ENCODE peak calls at places on chromosomes 2 and 18, in four cellular contexts. D, B, M and W are unnamed samples.

GRCh38 chr2:105042189-105042588 is 4.3 kb downstream of the MRPS9 start:
- DNase-seq in D (no peak), B (no peak), M (no peak), W (no peak)

GRCh38 chr2:40287201-40287600 is 164.7 kb downstream of the SLC8A1 start:
- DNase-seq in D (no peak), B (no peak), M (no peak), W (no peak)

GRCh38 chr2:181772777-181773176 is 92.5 kb upstream of the NEUROD1 start:
- DNase-seq in D (no peak), B (no peak), M (no peak), W (no peak)

GRCh38 chr2:151007365-151007764 is 254.3 kb downstream of the RBM43 start:
- DNase-seq in D (no peak), B (no peak), M (no peak), W (no peak)

GRCh38 chr2:113211226-113212105 is 37.7 kb downstream of the PSD4 start:
- DNase-seq in D (no peak), B (no peak), M (peak), W (no peak)

GRCh38 chr2:134594399-134594798 is 124.4 kb downstream of the TMEM163 start:
- DNase-seq in D (no peak), B (no peak), M (no peak), W (no peak)

GRCh38 chr18:24837065-24837464 is 376.6 kb downstream of the HRH4 start:
- DNase-seq in D (no peak), B (no peak), M (no peak), W (no peak)

GRCh38 chr2:146634256-146635068 is 1210.4 kb upstream of the ACVR2A start:
- DNase-seq in D (no peak), B (no peak), M (no peak), W (no peak)

GRCh38 chr18:33578371-33579146 is 540 bp downstream of the ASXL3 start:
- DNase-seq in D (peak), B (no peak), M (peak), W (peak)

GRCh38 chr18:73717570-73717969 is 430.1 kb downstream of the FBXO15 start:
- DNase-seq in D (no peak), B (no peak), M (no peak), W (no peak)

GRCh38 chr2:88471083-88471942 is 18.8 kb upstream of the FOXI3 start:
- DNase-seq in D (no peak), B (no peak), M (no peak), W (no peak)

GRCh38 chr18:26480897-26481795 is 67.2 kb downstream of the KCTD1 start:
- DNase-seq in D (no peak), B (no peak), M (no peak), W (no peak)

GRCh38 chr2:873651-874580 is 76.7 kb upstream of the SNTG2 start:
- DNase-seq in D (no peak), B (no peak), M (no peak), W (peak)

GRCh38 chr2:168203762-168204693 is 43.4 kb downstream of the STK39 start:
- DNase-seq in D (no peak), B (no peak), M (no peak), W (no peak)

GRCh38 chr2:160747771-160748170 is 254.2 kb upstream of the RBMS1 start:
- DNase-seq in D (no peak), B (no peak), M (no peak), W (no peak)

GRCh38 chr18:5993938-5994337 is 98.6 kb upstream of the TMEM200C start:
- DNase-seq in D (no peak), B (no peak), M (no peak), W (no peak)

GRCh38 chr2:86158286-86158685 is 37.0 kb downstream of the IMMT start:
- DNase-seq in D (no peak), B (no peak), M (no peak), W (no peak)

GRCh38 chr18:35513181-35513932 is 15.6 kb upstream of the INO80C start:
- DNase-seq in D (peak), B (no peak), M (peak), W (no peak)

GRCh38 chr2:66849128-66849527 is 414.2 kb downstream of the MEIS1 start:
- DNase-seq in D (no peak), B (no peak), M (no peak), W (no peak)

GRCh38 chr2:234950730-234951385 is 959 bp upstream of the SH3BP4 start:
- DNase-seq in D (peak), B (no peak), M (peak), W (no peak)

GRCh38 chr2:171469176-171469575 is 35.1 kb downstream of the DCAF17 start:
- DNase-seq in D (no peak), B (no peak), M (no peak), W (no peak)

GRCh38 chr2:26768759-26769500 is 4.8 kb downstream of the SLC35F6 start:
- DNase-seq in D (peak), B (peak), M (peak), W (peak)

GRCh38 chr2:175854149-175854548 is 147.9 kb downstream of the LNPK start:
- DNase-seq in D (no peak), B (no peak), M (no peak), W (no peak)

GRCh38 chr2:17479875-17480274 is 38.4 kb downstream of the RAD51AP2 start:
- DNase-seq in D (no peak), B (no peak), M (no peak), W (no peak)

GRCh38 chr18:80159713-80160636 is 50.9 kb downstream of the ADNP2 start:
- DNase-seq in D (no peak), B (no peak), M (peak), W (no peak)

GRCh38 chr18:73879328-73879727 is 268.3 kb downstream of the FBXO15 start:
- DNase-seq in D (no peak), B (no peak), M (no peak), W (no peak)

GRCh38 chr18:12884521-12885323 is 685 bp upstream of the PTPN2 start:
- DNase-seq in D (no peak), B (no peak), M (no peak), W (no peak)

GRCh38 chr18:12883003-12883683 is 894 bp downstream of the PTPN2 start:
- DNase-seq in D (no peak), B (no peak), M (no peak), W (peak)

GRCh38 chr18:12883684-12884520 is at the start of gene PTPN2:
- DNase-seq in D (peak), B (peak), M (peak), W (peak)

GRCh38 chr18:12880532-12880892 is 3.5 kb downstream of the PTPN2 start:
- DNase-seq in D (no peak), B (no peak), M (no peak), W (no peak)

DNA sequence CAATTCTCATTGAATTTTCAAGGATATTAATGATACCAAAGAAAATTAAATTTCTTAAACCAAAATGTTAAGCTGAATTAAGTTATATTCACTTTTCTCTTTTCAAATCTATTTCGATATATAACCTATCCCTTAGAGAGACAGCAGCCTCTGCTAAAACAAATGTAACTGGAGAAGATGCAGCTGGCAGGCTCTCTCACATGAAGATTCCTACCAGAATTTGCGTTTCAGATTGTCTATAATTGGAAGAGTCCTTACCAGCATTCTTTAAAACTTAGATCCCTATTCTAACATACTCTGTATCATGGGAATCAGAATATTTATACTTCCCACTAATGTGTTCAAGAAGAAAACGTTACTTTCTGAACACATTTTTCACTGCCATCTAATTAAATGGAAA is 1.6 kb downstream of the PTPN2 start:
- DNase-seq in D (no peak), B (no peak), M (no peak), W (no peak)
- H3K4me3 ChIP-seq in D (no peak), B (peak), M (no peak), W (peak)

GRCh38 chr2:9654429-9655100 is 23.8 kb upstream of the YWHAQ start:
- DNase-seq in D (no peak), B (no peak), M (no peak), W (no peak)

GRCh38 chr2:9657731-9658130 is 26.9 kb upstream of the YWHAQ start:
- DNase-seq in D (no peak), B (no peak), M (no peak), W (no peak)

GRCh38 chr2:9657083-9657482 is 26.3 kb upstream of the YWHAQ start:
- DNase-seq in D (no peak), B (no peak), M (no peak), W (no peak)

GRCh38 chr2:9655441-9656269 is 24.9 kb upstream of the YWHAQ start:
- DNase-seq in D (no peak), B (no peak), M (no peak), W (no peak)

GRCh38 chr2:9656270-9656766 is 25.5 kb upstream of the YWHAQ start:
- DNase-seq in D (no peak), B (no peak), M (no peak), W (no peak)
- TF ChIP-seq POLR2A in D (no peak), B (no peak), M (no peak), W (no peak)

DNA sequence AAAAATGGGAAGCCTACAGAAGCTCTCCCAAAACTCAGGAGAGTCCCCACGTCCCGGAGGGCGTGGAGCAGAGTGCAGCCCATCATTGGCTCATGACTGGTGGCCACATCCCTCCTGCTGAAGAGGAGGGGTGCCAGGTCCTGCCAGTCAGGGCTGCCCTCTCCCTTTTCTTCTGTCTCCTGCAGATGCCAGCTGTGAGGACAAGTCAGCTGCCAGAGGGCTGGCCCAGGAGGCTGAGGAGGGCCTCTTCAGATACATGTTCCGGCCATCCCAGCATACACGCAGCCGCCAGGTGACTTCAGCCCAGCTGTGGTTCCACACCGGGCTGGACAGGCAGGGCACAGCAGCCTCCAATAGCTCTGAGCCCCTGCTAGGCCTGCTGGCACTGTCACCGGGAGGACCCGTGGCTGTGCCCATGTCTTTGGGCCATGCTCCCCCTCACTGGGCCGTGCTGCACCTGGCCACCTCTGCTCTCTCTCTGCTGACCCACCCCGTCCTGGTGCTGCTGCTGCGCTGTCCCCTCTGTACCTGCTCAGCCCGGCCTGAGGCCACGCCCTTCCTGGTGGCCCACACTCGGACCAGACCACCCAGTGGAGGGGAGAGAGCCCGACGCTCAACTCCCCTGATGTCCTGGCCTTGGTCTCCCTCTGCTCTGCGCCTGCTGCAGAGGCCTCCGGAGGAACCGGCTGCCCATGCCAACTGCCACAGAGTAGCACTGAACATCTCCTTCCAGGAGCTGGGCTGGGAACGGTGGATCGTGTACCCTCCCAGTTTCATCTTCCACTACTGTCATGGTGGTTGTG is 2.6 kb downstream of the INHA start:
- DNase-seq in D (no peak), B (no peak), M (no peak), W (no peak)
- TF ChIP-seq EP300 in D (no peak), B (no peak), M (no peak), W (no peak)

GRCh38 chr18:59621027-59621426 is 76.2 kb downstream of the CCBE1 start:
- DNase-seq in D (no peak), B (no peak), M (no peak), W (no peak)

GRCh38 chr18:59620381-59620780 is 76.8 kb downstream of the CCBE1 start:
- DNase-seq in D (no peak), B (no peak), M (no peak), W (no peak)

GRCh38 chr18:59627414-59627813 is 69.8 kb downstream of the CCBE1 start:
- DNase-seq in D (no peak), B (no peak), M (no peak), W (no peak)

GRCh38 chr18:59624384-59624760 is 72.9 kb downstream of the CCBE1 start:
- DNase-seq in D (no peak), B (no peak), M (no peak), W (no peak)

GRCh38 chr18:59623456-59624383 is 73.5 kb downstream of the CCBE1 start:
- DNase-seq in D (no peak), B (no peak), M (no peak), W (no peak)
- H3K4me3 ChIP-seq in D (no peak), B (no peak), M (no peak), W (no peak)

GRCh38 chr2:55169359-55169758 is 62.7 kb downstream of the CLHC1 start:
- DNase-seq in D (no peak), B (no peak), M (no peak), W (no peak)
- TF ChIP-seq POLR2A in D (no peak), B (no peak), M (no peak), W (no peak)

GRCh38 chr2:10297191-10297700 is 5.5 kb upstream of the HPCAL1 start:
- DNase-seq in D (no peak), B (no peak), M (no peak), W (no peak)

GRCh38 chr2:10296142-10296541 is 6.6 kb upstream of the HPCAL1 start:
- DNase-seq in D (no peak), B (no peak), M (no peak), W (no peak)

GRCh38 chr2:10300997-10301945 is 1.4 kb upstream of the HPCAL1 start:
- DNase-seq in D (peak), B (no peak), M (no peak), W (no peak)

GRCh38 chr2:10300328-10300920 is 2.3 kb upstream of the HPCAL1 start:
- DNase-seq in D (no peak), B (no peak), M (no peak), W (no peak)

GRCh38 chr2:10297950-10298349 is 4.8 kb upstream of the HPCAL1 start:
- DNase-seq in D (peak), B (no peak), M (no peak), W (peak)
- TF ChIP-seq EP300 in D (no peak), B (peak), M (no peak), W (no peak)